ENCODE peak calls at places on chromosomes 16 and 17, in five cellular contexts. K is foreskin keratinocyte, C is adrenal gland, Q is tibial nerve, U is PC-9. E is an unnamed sample. For H3K4me1, the result is how much of the 10 kb centered on the place peaks cover.

GRCh38 chr17:38958326-38958725 is 8.9 kb downstream of the FBXO47 start:
- DNase-seq in K (no peak), C (no peak), Q (no peak), U (no peak), E (no peak)

GRCh38 chr17:27616414-27616813 is 14.6 kb upstream of the LGALS9 start:
- DNase-seq in K (no peak), C (no peak), Q (no peak), U (no peak), E (no peak)

GRCh38 chr17:27605409-27605808 is 25.6 kb upstream of the LGALS9 start:
- DNase-seq in K (no peak), C (no peak), Q (no peak), U (no peak), E (no peak)

GRCh38 chr16:48812856-48813255 is 202.9 kb upstream of the N4BP1 start:
- DNase-seq in K (no peak), C (no peak), Q (no peak), U (no peak), E (no peak)

GRCh38 chr17:76415786-76416185 is 31.4 kb downstream of the SPHK1 start:
- DNase-seq in K (no peak), C (no peak), Q (no peak), U (no peak), E (no peak)

GRCh38 chr16:89172171-89172900 is 788 bp downstream of the CDH15 start:
- DNase-seq in K (no peak), C (no peak), Q (no peak), U (no peak), E (no peak)

GRCh38 chr16:68921654-68922053 is 78.3 kb downstream of the TANGO6 start:
- DNase-seq in K (peak), C (no peak), Q (no peak), U (peak), E (no peak)

GRCh38 chr17:68777243-68777855 is 176.2 kb upstream of the FAM20A start:
- DNase-seq in K (no peak), C (peak), Q (peak), U (peak), E (peak)

GRCh38 chr16:58102665-58103427 is 26.3 kb downstream of the CFAP20 start:
- DNase-seq in K (no peak), C (no peak), Q (no peak), U (no peak), E (no peak)

GRCh38 chr16:85750827-85751641 is at the start of gene C16orf74:
- DNase-seq in K (no peak), C (no peak), Q (no peak), U (peak), E (peak)

GRCh38 chr17:74424658-74425057 is 7.2 kb upstream of the GPRC5C start:
- DNase-seq in K (no peak), C (no peak), Q (no peak), U (no peak), E (no peak)

GRCh38 chr16:1923299-1924034 is 5.3 kb upstream of the HS3ST6 start:
- DNase-seq in K (no peak), C (no peak), Q (no peak), U (peak), E (no peak)

GRCh38 chr16:17474572-17474971 is 3.8 kb upstream of the XYLT1 start:
- DNase-seq in K (no peak), C (no peak), Q (no peak), U (no peak), E (no peak)

GRCh38 chr16:62738631-62739030 is 702.4 kb upstream of the CDH8 start:
- DNase-seq in K (no peak), C (no peak), Q (no peak), U (no peak), E (no peak)

GRCh38 chr17:14308965-14309879 is 8.3 kb downstream of the HS3ST3B1 start:
- DNase-seq in K (peak), C (peak), Q (peak), U (no peak), E (peak)

GRCh38 chr16:55613578-55614333 is 42.0 kb upstream of the SLC6A2 start:
- DNase-seq in K (no peak), C (no peak), Q (no peak), U (no peak), E (no peak)

GRCh38 chr16:22214402-22214801 is 8.3 kb downstream of the EEF2K start:
- DNase-seq in K (no peak), C (no peak), Q (no peak), U (no peak), E (no peak)

GRCh38 chr16:22216191-22216831 is 10.2 kb downstream of the EEF2K start:
- DNase-seq in K (no peak), C (no peak), Q (no peak), U (no peak), E (no peak)

GRCh38 chr16:22214893-22215292 is 8.8 kb downstream of the EEF2K start:
- DNase-seq in K (no peak), C (no peak), Q (no peak), U (no peak), E (no peak)

GRCh38 chr16:22213236-22213635 is 7.2 kb downstream of the EEF2K start:
- DNase-seq in K (no peak), C (no peak), Q (no peak), U (no peak), E (no peak)

DNA sequence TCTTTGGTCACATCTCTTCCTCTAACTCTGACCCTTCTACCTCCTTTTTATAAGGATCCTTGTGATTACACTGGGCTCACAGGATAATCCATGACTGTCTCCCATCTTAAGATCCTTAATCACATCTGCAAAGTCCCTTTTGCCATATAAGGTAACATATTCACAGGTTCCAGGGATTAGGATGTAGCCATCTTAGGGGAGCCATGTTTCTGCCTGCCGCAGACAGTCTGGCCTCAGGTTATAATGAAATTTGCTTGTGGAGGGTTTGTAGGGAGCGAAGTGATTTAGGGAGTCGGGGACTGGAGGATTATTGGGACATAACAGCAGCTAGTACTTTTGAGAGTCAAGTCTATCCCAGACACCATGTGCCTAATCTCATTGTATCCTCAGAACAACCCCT is 7.7 kb downstream of the EEF2K start:
- DNase-seq in K (no peak), C (no peak), Q (no peak), U (no peak), E (no peak)
- H3K4me1 ChIP-seq in K (under half), C (under half), Q (under half), U (under half), E (under half)

DNA sequence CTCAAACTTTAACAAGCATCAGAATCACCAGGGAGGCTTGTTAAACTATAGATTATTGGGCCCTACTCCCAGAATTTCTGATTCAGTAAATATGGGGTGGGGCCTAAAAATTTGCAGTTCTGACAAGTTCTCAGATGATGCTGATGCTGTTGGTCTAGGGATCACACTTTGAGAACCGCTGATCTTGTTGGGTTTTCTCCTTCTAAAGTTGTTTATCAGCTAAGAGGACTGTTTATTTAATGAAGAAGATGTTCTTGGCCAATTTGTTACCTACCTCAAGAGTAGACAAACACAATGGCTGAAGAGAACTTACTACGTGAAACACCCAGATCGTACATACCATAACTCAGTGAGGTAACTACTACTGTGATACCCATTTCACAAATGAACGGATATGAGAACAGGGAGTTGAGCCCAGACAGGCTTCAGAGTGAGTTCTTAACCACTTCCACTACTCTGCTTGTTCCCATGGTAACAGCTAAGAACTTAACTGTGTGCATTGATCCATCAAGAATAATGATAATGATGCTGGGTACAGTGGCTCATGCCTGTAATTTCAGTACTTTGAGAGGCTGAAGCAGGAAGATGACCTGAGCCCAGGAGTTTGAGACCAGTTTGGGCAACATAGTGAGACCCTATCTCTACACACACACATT is 85.3 kb upstream of the NSRP1 start:
- DNase-seq in K (no peak), C (no peak), Q (no peak), U (no peak), E (no peak)
- TF ChIP-seq CTCF in K (no peak), C (no peak), Q (no peak), U (no peak), E (no peak)

DNA sequence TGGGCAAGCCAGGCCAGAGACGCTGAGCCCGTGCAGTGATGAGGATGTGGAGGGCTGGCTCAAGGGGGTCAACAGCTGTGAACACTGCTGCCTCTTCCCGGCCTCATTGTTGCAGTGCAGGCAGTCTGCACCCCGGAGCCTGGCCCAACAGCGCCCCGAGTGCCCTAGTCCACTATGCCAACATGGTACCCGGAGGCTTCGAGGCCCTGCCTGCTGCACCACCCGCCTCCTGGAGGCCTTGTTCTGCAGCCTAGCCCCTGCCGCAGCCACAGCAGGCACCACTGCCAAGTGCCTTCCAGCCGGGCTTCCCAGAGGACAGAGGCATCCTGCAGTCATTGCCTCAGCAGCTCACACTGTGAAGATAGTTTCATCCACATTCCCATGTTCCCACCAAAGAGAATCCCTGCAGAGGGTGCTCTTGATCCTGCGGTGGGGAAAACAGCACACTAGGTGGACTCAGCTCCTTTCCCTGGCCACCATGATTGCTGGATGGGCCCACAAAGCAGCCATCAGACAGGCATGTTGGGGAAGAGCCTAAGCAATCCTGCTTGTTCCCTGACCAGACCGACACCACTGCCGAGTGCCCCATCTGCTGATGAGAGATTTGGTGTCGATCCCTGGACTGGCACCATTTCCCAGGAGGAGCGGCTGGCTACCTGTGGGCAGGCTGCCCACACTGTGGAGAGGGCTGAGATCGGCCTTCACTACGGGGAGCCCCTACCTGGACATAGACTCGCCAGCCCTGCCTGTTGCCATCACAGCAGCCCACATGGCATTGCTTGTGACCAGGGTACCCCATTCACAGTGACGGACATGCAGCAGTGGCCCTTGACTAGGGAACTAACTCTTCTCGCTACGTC is 44.9 kb downstream of the USP22 start:
- DNase-seq in K (no peak), C (peak), Q (no peak), U (no peak), E (no peak)
- H3K4me1 ChIP-seq in K (under half), C (under half), Q (under half), U (under half), E (under half)

DNA sequence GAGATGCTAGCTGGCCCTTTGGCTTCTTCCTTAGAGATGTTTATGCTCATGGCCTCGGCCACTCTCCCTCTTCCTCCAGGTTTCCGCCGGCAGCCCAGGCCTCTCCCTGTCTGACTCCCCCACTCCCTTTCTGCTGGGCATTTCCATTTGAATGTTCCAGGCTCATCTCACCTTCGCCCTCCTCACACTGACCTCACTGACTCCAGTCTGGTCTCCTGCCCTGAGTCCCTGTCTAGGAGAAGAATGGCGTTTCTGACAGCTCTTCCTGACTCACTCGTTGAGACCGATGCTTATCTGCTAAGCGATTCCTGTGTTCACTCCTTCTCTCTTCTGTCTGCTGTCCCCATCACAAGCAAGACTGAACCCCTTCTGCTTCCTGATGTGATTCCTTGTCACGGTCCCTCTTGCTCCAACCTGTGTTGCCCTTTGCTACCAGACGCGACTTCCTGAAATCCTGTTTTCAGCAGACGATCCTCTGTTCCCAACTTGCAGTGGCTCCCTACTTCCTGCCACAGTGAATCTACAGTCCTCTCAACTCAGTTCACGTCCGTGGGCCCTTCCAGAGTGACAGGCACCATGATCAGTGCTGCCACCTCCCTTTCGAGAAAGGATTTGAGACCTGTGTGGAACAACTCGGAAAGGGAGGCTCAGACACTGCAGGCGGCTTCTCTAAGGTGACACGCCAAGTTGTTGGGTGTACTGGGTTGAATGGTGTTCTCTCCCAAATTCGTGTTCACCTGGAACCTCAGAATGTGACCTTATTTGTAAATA is 176.4 kb downstream of the MSI2 start:
- DNase-seq in K (no peak), C (peak), Q (no peak), U (no peak), E (no peak)
- TF ChIP-seq CTCF in K (no peak), C (no peak), Q (no peak), U (no peak), E (no peak)

GRCh38 chr17:43033947-43034622 is 9.1 kb downstream of the RND2 start:
- DNase-seq in K (no peak), C (no peak), Q (no peak), U (no peak), E (no peak)
- H3K4me1 ChIP-seq in K (under half), C (under half), Q (under half), U (under half), E (under half)

GRCh38 chr16:50043358-50043757 is 18.3 kb downstream of the CNEP1R1 start:
- DNase-seq in K (no peak), C (no peak), Q (no peak), U (no peak), E (no peak)
- TF ChIP-seq CTCF in K (no peak), C (no peak), Q (no peak), U (no peak), E (no peak)

GRCh38 chr17:44115585-44116415 is 7.6 kb downstream of the HDAC5 start:
- DNase-seq in K (no peak), C (no peak), Q (no peak), U (peak), E (peak)

GRCh38 chr17:44113382-44113781 is 10.1 kb downstream of the HDAC5 start:
- DNase-seq in K (no peak), C (no peak), Q (no peak), U (no peak), E (no peak)

GRCh38 chr17:44112284-44113280 is 10.9 kb downstream of the HDAC5 start:
- DNase-seq in K (no peak), C (peak), Q (no peak), U (no peak), E (no peak)

GRCh38 chr17:44111777-44112176 is 11.7 kb downstream of the HDAC5 start:
- DNase-seq in K (no peak), C (no peak), Q (no peak), U (no peak), E (no peak)

DNA sequence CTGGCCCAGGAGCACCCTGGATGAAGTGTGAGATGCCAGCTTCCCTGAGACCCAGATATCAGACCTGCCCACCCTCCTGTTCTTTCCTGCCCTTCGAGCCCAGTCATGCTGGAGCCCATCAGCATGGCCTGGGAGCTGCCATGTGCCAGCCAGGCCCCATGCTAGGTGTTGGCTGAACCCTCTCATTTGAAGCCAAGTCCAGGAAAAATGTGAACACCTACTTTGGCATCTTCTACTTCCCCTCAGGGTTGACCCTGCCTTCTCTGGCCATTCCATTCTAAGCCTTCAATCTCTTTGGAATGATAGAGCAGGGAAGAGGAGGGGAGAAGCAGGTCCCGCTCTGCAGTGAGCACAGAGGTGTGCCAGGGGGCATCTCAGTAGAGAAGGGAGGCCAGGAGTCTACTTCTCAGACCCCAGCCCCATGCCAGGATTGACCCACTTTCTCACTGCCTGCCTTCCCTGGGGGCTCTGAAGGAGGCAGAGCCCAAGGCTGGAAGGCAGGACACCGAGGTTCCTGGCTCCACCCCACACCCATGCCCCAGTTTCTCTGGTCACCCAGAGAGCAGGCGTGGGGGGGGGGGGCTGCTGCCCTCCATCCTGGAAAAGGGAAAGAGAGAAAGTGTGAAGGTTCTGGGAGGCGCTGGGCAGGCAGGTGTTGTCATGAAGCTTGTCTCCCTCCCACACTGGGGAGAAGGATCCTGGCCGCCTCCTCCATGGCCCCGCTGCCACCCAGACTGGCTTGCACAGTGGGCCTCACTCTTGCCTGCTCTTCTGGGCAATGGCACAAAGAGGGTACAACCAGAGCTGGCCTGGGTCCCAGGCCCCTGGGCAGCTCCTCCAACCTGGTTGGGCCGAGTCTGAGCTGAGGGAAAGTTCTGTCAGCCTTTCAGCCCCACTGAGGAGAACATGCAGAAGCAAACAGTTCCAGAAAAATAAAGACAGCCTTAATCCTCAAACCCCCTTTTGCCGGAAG is 9.3 kb downstream of the HDAC5 start:
- DNase-seq in K (no peak), C (no peak), Q (no peak), U (no peak), E (no peak)
- H3K4me1 ChIP-seq in K (under half), C (under half), Q (under half), U (under half), E (under half)

DNA sequence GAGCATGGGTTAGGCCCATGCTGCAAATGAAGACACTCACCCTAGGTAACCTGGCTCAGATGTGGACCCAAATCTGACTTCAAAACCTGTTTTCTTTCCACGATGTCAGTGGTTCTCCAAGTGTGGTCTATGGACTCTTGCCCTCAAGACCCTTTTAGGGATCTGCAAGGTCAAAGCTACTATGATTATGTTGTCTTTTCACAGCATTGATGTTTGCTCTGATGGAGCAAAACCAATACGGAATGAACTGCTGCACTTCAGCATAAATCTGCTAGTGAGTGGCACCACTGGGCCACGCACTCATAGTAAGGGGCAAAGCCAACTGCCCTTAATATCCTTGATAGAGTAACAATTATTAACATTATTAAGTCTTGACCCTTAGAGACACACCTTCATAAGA is 21.6 kb upstream of the TRIM25 start:
- DNase-seq in K (no peak), C (no peak), Q (no peak), U (no peak), E (no peak)
- TF ChIP-seq CTCF in K (no peak), C (no peak), Q (no peak), U (no peak), E (no peak)

GRCh38 chr17:33090806-33091205 is 99.2 kb downstream of the SPACA3 start:
- DNase-seq in K (peak), C (no peak), Q (no peak), U (no peak), E (no peak)
- H3K4me1 ChIP-seq in K (under half), C (under half), Q (under half), U (under half), E (under half)